ENCODE peak calls at places on chromosome 14, in nine cellular contexts. One of them, this sample, is unnamed.

GRCh38 chr14:67461341-67461985 is 27.1 kb downstream of the TMEM229B start:
- DNase-seq in PC-3: no peak
- DNase-seq in naive thymus-derived CD4-positive, alpha-beta T cell: no peak
- DNase-seq in upper lobe of right lung: no peak
- DNase-seq in WERI-Rb-1: no peak
- DNase-seq in aorta: no peak
- DNase-seq in psoas muscle: no peak
- DNase-seq in CD8-positive, alpha-beta T cell: no peak
- DNase-seq in endodermal cell: peak; percentile 31
- DNase-seq in this sample: no peak

GRCh38 chr14:36942522-36943245 is 229.7 kb downstream of the SLC25A21 start:
- DNase-seq in upper lobe of right lung: no peak
- DNase-seq in psoas muscle: no peak
- DNase-seq in PC-3: peak; percentile 83
- DNase-seq in aorta: no peak
- DNase-seq in endodermal cell: no peak
- DNase-seq in WERI-Rb-1: no peak
- DNase-seq in naive thymus-derived CD4-positive, alpha-beta T cell: no peak
- DNase-seq in CD8-positive, alpha-beta T cell: no peak
- DNase-seq in this sample: no peak

GRCh38 chr14:72692678-72693077 is 201.2 kb downstream of the DPF3 start:
- DNase-seq in PC-3: no peak
- DNase-seq in naive thymus-derived CD4-positive, alpha-beta T cell: no peak
- DNase-seq in endodermal cell: peak; percentile 86
- DNase-seq in psoas muscle: no peak
- DNase-seq in aorta: no peak
- DNase-seq in WERI-Rb-1: no peak
- DNase-seq in CD8-positive, alpha-beta T cell: no peak
- DNase-seq in upper lobe of right lung: no peak
- DNase-seq in this sample: no peak

GRCh38 chr14:62763951-62764350 is 281.3 kb downstream of the KCNH5 start:
- DNase-seq in CD8-positive, alpha-beta T cell: no peak
- DNase-seq in aorta: no peak
- DNase-seq in WERI-Rb-1: no peak
- DNase-seq in psoas muscle: no peak
- DNase-seq in naive thymus-derived CD4-positive, alpha-beta T cell: no peak
- DNase-seq in endodermal cell: no peak
- DNase-seq in PC-3: no peak
- DNase-seq in upper lobe of right lung: no peak
- DNase-seq in this sample: no peak

GRCh38 chr14:51547260-51547659 is 104.5 kb upstream of the FRMD6 start:
- DNase-seq in psoas muscle: no peak
- DNase-seq in upper lobe of right lung: no peak
- DNase-seq in aorta: no peak
- DNase-seq in naive thymus-derived CD4-positive, alpha-beta T cell: no peak
- DNase-seq in PC-3: peak; percentile 99
- DNase-seq in WERI-Rb-1: no peak
- DNase-seq in endodermal cell: no peak
- DNase-seq in CD8-positive, alpha-beta T cell: no peak
- DNase-seq in this sample: peak; percentile 85

GRCh38 chr14:51490205-51490604 is 161.5 kb upstream of the FRMD6 start:
- DNase-seq in CD8-positive, alpha-beta T cell: no peak
- DNase-seq in psoas muscle: no peak
- DNase-seq in upper lobe of right lung: no peak
- DNase-seq in PC-3: peak; percentile 66
- DNase-seq in endodermal cell: no peak
- DNase-seq in aorta: no peak
- DNase-seq in naive thymus-derived CD4-positive, alpha-beta T cell: no peak
- DNase-seq in WERI-Rb-1: no peak
- DNase-seq in this sample: no peak

GRCh38 chr14:50260511-50260910 is 29.1 kb upstream of the SOS2 start:
- DNase-seq in WERI-Rb-1: no peak
- DNase-seq in endodermal cell: peak; percentile 56
- DNase-seq in PC-3: peak; percentile 71
- DNase-seq in aorta: no peak
- DNase-seq in naive thymus-derived CD4-positive, alpha-beta T cell: no peak
- DNase-seq in psoas muscle: no peak
- DNase-seq in CD8-positive, alpha-beta T cell: peak; percentile 9
- DNase-seq in upper lobe of right lung: no peak
- DNase-seq in this sample: peak; percentile 2

GRCh38 chr14:65210118-65210826 is 108.0 kb upstream of the MAX start:
- DNase-seq in CD8-positive, alpha-beta T cell: no peak
- DNase-seq in PC-3: peak; percentile 41
- DNase-seq in WERI-Rb-1: no peak
- DNase-seq in endodermal cell: no peak
- DNase-seq in aorta: no peak
- DNase-seq in upper lobe of right lung: no peak
- DNase-seq in naive thymus-derived CD4-positive, alpha-beta T cell: no peak
- DNase-seq in psoas muscle: no peak
- DNase-seq in this sample: no peak

GRCh38 chr14:31578266-31578665 is 17.1 kb downstream of the NUBPL start:
- DNase-seq in endodermal cell: no peak
- DNase-seq in naive thymus-derived CD4-positive, alpha-beta T cell: no peak
- DNase-seq in aorta: no peak
- DNase-seq in CD8-positive, alpha-beta T cell: no peak
- DNase-seq in PC-3: no peak
- DNase-seq in upper lobe of right lung: no peak
- DNase-seq in WERI-Rb-1: no peak
- DNase-seq in psoas muscle: no peak
- DNase-seq in this sample: no peak

GRCh38 chr14:31937730-31938346 is 139.3 kb upstream of the ARHGAP5 start:
- DNase-seq in PC-3: peak; percentile 94
- DNase-seq in naive thymus-derived CD4-positive, alpha-beta T cell: no peak
- DNase-seq in WERI-Rb-1: no peak
- DNase-seq in endodermal cell: peak; percentile 61
- DNase-seq in aorta: no peak
- DNase-seq in CD8-positive, alpha-beta T cell: peak; percentile 22
- DNase-seq in upper lobe of right lung: no peak
- DNase-seq in psoas muscle: peak; percentile 61
- DNase-seq in this sample: peak; percentile 79

GRCh38 chr14:68695871-68696665 is 96.8 kb downstream of the ZFP36L1 start:
- DNase-seq in naive thymus-derived CD4-positive, alpha-beta T cell: no peak
- DNase-seq in endodermal cell: peak; percentile 3
- DNase-seq in aorta: no peak
- DNase-seq in PC-3: no peak
- DNase-seq in WERI-Rb-1: no peak
- DNase-seq in CD8-positive, alpha-beta T cell: no peak
- DNase-seq in upper lobe of right lung: no peak
- DNase-seq in psoas muscle: no peak
- DNase-seq in this sample: peak; percentile 36

GRCh38 chr14:100612879-100613455 is 25.8 kb upstream of the BEGAIN start:
- DNase-seq in CD8-positive, alpha-beta T cell: no peak
- DNase-seq in upper lobe of right lung: no peak
- DNase-seq in endodermal cell: peak; percentile 18
- DNase-seq in naive thymus-derived CD4-positive, alpha-beta T cell: no peak
- DNase-seq in psoas muscle: no peak
- DNase-seq in PC-3: no peak
- DNase-seq in aorta: no peak
- DNase-seq in WERI-Rb-1: peak; percentile 42
- DNase-seq in this sample: no peak

GRCh38 chr14:54267172-54267571 is 129.6 kb upstream of the CDKN3 start:
- DNase-seq in endodermal cell: no peak
- DNase-seq in CD8-positive, alpha-beta T cell: no peak
- DNase-seq in WERI-Rb-1: no peak
- DNase-seq in aorta: no peak
- DNase-seq in upper lobe of right lung: no peak
- DNase-seq in PC-3: no peak
- DNase-seq in naive thymus-derived CD4-positive, alpha-beta T cell: no peak
- DNase-seq in psoas muscle: no peak
- DNase-seq in this sample: no peak

GRCh38 chr14:71714225-71714624 is 218.0 kb upstream of the RGS6 start:
- DNase-seq in naive thymus-derived CD4-positive, alpha-beta T cell: no peak
- DNase-seq in upper lobe of right lung: no peak
- DNase-seq in CD8-positive, alpha-beta T cell: no peak
- DNase-seq in psoas muscle: no peak
- DNase-seq in WERI-Rb-1: no peak
- DNase-seq in endodermal cell: no peak
- DNase-seq in aorta: no peak
- DNase-seq in PC-3: peak; percentile 50
- DNase-seq in this sample: no peak

GRCh38 chr14:92473261-92473946 is 40.2 kb upstream of the RIN3 start:
- DNase-seq in naive thymus-derived CD4-positive, alpha-beta T cell: no peak
- DNase-seq in WERI-Rb-1: no peak
- DNase-seq in endodermal cell: peak; percentile 39
- DNase-seq in psoas muscle: peak; percentile 80
- DNase-seq in upper lobe of right lung: no peak
- DNase-seq in PC-3: no peak
- DNase-seq in aorta: peak; percentile 71
- DNase-seq in CD8-positive, alpha-beta T cell: no peak
- DNase-seq in this sample: no peak

GRCh38 chr14:77421241-77421640 is 2.1 kb downstream of the NOXRED1 start:
- DNase-seq in PC-3: peak; percentile 47
- DNase-seq in CD8-positive, alpha-beta T cell: no peak
- DNase-seq in naive thymus-derived CD4-positive, alpha-beta T cell: no peak
- DNase-seq in aorta: no peak
- DNase-seq in WERI-Rb-1: no peak
- DNase-seq in psoas muscle: no peak
- DNase-seq in endodermal cell: no peak
- DNase-seq in upper lobe of right lung: no peak
- DNase-seq in this sample: no peak

GRCh38 chr14:90354551-90355298 is 23.0 kb upstream of the NRDE2 start:
- DNase-seq in CD8-positive, alpha-beta T cell: no peak
- DNase-seq in WERI-Rb-1: no peak
- DNase-seq in PC-3: no peak
- DNase-seq in naive thymus-derived CD4-positive, alpha-beta T cell: no peak
- DNase-seq in endodermal cell: no peak
- DNase-seq in upper lobe of right lung: no peak
- DNase-seq in aorta: no peak
- DNase-seq in psoas muscle: no peak
- DNase-seq in this sample: no peak

GRCh38 chr14:85088231-85088630 is 441.7 kb upstream of the FLRT2 start:
- DNase-seq in aorta: no peak
- DNase-seq in naive thymus-derived CD4-positive, alpha-beta T cell: no peak
- DNase-seq in WERI-Rb-1: no peak
- DNase-seq in CD8-positive, alpha-beta T cell: no peak
- DNase-seq in psoas muscle: no peak
- DNase-seq in upper lobe of right lung: no peak
- DNase-seq in PC-3: peak; percentile 13
- DNase-seq in endodermal cell: no peak
- DNase-seq in this sample: no peak

GRCh38 chr14:95356245-95356850 is 36.6 kb upstream of the CLMN start:
- DNase-seq in upper lobe of right lung: no peak
- DNase-seq in WERI-Rb-1: no peak
- DNase-seq in aorta: no peak
- DNase-seq in psoas muscle: no peak
- DNase-seq in CD8-positive, alpha-beta T cell: no peak
- DNase-seq in naive thymus-derived CD4-positive, alpha-beta T cell: no peak
- DNase-seq in endodermal cell: no peak
- DNase-seq in PC-3: no peak
- DNase-seq in this sample: no peak

DNA sequence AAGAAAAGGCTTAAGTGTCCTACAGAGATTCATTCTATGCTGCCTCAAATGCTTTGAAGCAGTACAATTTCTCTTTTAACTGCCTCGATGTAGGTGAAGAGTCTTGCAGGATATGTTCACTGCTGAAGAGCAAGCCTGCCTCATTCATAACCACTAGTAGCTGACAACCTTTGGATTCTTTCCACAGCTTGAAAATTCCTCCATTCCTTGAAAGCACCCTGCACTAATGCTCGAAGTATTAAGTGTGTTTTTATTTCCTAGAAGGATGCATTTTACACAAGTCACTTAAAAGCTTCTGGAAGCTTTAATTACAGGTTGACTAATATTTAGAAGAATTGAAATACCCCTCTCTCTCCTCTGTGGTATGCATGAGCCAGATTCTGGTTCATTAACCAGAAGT is 429.4 kb downstream of the DIO2 start:
- DNase-seq in psoas muscle: no peak
- DNase-seq in upper lobe of right lung: no peak
- DNase-seq in PC-3: no peak
- DNase-seq in endodermal cell: no peak
- DNase-seq in aorta: no peak
- DNase-seq in naive thymus-derived CD4-positive, alpha-beta T cell: no peak
- DNase-seq in WERI-Rb-1: no peak
- DNase-seq in CD8-positive, alpha-beta T cell: no peak
- DNase-seq in this sample: no peak
- H3K36me3 ChIP-seq in psoas muscle: no peaks in the 10 kb centered on the region
- H3K36me3 ChIP-seq in upper lobe of right lung: no peaks in the 10 kb centered on the region
- H3K36me3 ChIP-seq in PC-3: no peaks in the 10 kb centered on the region
- H3K36me3 ChIP-seq in endodermal cell: peaks cover 9% of the 10 kb centered on the region
- H3K36me3 ChIP-seq in aorta: no peaks in the 10 kb centered on the region
- H3K36me3 ChIP-seq in naive thymus-derived CD4-positive, alpha-beta T cell: no peaks in the 10 kb centered on the region
- H3K36me3 ChIP-seq in WERI-Rb-1: no peaks in the 10 kb centered on the region
- H3K36me3 ChIP-seq in CD8-positive, alpha-beta T cell: no peaks in the 10 kb centered on the region
- H3K36me3 ChIP-seq in this sample: no peaks in the 10 kb centered on the region

GRCh38 chr14:106538193-106538592 is 1011.8 kb downstream of the TMEM121 start:
- DNase-seq in endodermal cell: no peak
- DNase-seq in upper lobe of right lung: no peak
- DNase-seq in aorta: no peak
- DNase-seq in WERI-Rb-1: no peak
- DNase-seq in CD8-positive, alpha-beta T cell: no peak
- DNase-seq in PC-3: no peak
- DNase-seq in naive thymus-derived CD4-positive, alpha-beta T cell: no peak
- DNase-seq in psoas muscle: no peak
- DNase-seq in this sample: no peak
- H3K9me3 ChIP-seq in endodermal cell: peaks cover 68% of the 10 kb centered on the region
- H3K9me3 ChIP-seq in upper lobe of right lung: no peaks in the 10 kb centered on the region
- H3K9me3 ChIP-seq in aorta: peaks cover 2% of the 10 kb centered on the region
- H3K9me3 ChIP-seq in WERI-Rb-1: peaks cover 3% of the 10 kb centered on the region
- H3K9me3 ChIP-seq in CD8-positive, alpha-beta T cell: no peaks in the 10 kb centered on the region
- H3K9me3 ChIP-seq in PC-3: no peaks in the 10 kb centered on the region
- H3K9me3 ChIP-seq in naive thymus-derived CD4-positive, alpha-beta T cell: no peaks in the 10 kb centered on the region
- H3K9me3 ChIP-seq in psoas muscle: no peaks in the 10 kb centered on the region
- H3K9me3 ChIP-seq in this sample: no peaks in the 10 kb centered on the region

DNA sequence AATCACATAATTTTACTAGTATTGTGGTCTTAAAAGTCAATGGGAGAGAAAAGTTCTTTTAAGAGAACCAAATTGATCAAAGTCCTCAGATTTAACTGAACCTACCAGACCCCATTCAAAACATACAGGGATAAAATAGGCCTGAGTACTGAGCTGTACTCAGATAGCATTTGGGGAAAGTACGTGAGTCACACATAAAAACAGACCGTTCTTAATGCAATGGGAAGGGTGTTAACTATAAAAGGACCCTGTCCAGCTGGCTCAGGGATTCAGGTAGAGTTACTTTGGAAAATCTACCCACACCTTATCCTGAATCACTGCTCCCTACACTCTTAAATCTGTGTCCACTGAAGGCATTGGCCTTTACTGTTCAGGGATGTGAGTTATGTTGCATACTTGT is 78.0 kb downstream of the PTPN21 start:
- DNase-seq in naive thymus-derived CD4-positive, alpha-beta T cell: no peak
- DNase-seq in PC-3: no peak
- DNase-seq in WERI-Rb-1: no peak
- DNase-seq in aorta: no peak
- DNase-seq in CD8-positive, alpha-beta T cell: no peak
- DNase-seq in upper lobe of right lung: no peak
- DNase-seq in psoas muscle: no peak
- DNase-seq in endodermal cell: no peak
- DNase-seq in this sample: no peak
- H3K36me3 ChIP-seq in naive thymus-derived CD4-positive, alpha-beta T cell: no peaks in the 10 kb centered on the region
- H3K36me3 ChIP-seq in PC-3: peaks cover 5% of the 10 kb centered on the region
- H3K36me3 ChIP-seq in WERI-Rb-1: peaks cover 77% of the 10 kb centered on the region
- H3K36me3 ChIP-seq in aorta: no peaks in the 10 kb centered on the region
- H3K36me3 ChIP-seq in CD8-positive, alpha-beta T cell: no peaks in the 10 kb centered on the region
- H3K36me3 ChIP-seq in upper lobe of right lung: peaks cover 36% of the 10 kb centered on the region
- H3K36me3 ChIP-seq in psoas muscle: peaks cover 81% of the 10 kb centered on the region
- H3K36me3 ChIP-seq in endodermal cell: peaks cover 78% of the 10 kb centered on the region
- H3K36me3 ChIP-seq in this sample: no peaks in the 10 kb centered on the region

DNA sequence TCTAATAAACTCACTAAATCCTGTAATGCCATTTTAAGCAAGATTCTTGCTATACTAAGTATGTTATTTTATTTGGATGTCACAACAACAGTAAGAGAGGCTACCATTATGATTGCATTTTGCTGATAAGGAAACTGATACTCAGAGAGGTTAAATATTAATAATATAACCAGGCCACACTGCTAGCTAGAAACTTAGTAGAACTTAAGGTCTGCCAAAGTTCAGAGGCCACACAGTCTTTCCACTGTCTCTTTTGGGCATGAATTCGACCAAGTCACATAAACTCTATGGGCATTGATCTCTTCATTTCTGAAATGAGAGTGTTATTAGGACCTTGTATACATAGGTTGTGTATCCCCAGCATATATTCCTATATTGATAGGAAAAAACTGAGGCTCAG is 147.9 kb downstream of the SYNE2 start:
- DNase-seq in psoas muscle: no peak
- DNase-seq in WERI-Rb-1: no peak
- DNase-seq in CD8-positive, alpha-beta T cell: no peak
- DNase-seq in aorta: no peak
- DNase-seq in naive thymus-derived CD4-positive, alpha-beta T cell: no peak
- DNase-seq in PC-3: no peak
- DNase-seq in endodermal cell: no peak
- DNase-seq in upper lobe of right lung: no peak
- DNase-seq in this sample: no peak
- H3K9me3 ChIP-seq in psoas muscle: no peaks in the 10 kb centered on the region
- H3K9me3 ChIP-seq in WERI-Rb-1: no peaks in the 10 kb centered on the region
- H3K9me3 ChIP-seq in CD8-positive, alpha-beta T cell: no peaks in the 10 kb centered on the region
- H3K9me3 ChIP-seq in aorta: no peaks in the 10 kb centered on the region
- H3K9me3 ChIP-seq in naive thymus-derived CD4-positive, alpha-beta T cell: no peaks in the 10 kb centered on the region
- H3K9me3 ChIP-seq in PC-3: no peaks in the 10 kb centered on the region
- H3K9me3 ChIP-seq in endodermal cell: no peaks in the 10 kb centered on the region
- H3K9me3 ChIP-seq in upper lobe of right lung: no peaks in the 10 kb centered on the region
- H3K9me3 ChIP-seq in this sample: no peaks in the 10 kb centered on the region